ENCODE peak calls at places on chromosomes 7 and 10, in six cellular contexts. L is fibroblast of lung, G is neural progenitor cell, H is GM23248, R is mammary epithelial cell, C is PC-9. N is an unnamed sample.

GRCh38 chr10:30207485-30208052 is 141.5 kb downstream of the MTPAP start:
- DNase-seq in L (peak), G (no peak), H (no peak), R (peak), C (peak), N (peak)

GRCh38 chr7:82429408-82429807 is 14.2 kb downstream of the CACNA2D1 start:
- DNase-seq in L (peak), G (no peak), H (no peak), R (no peak), C (no peak), N (no peak)

GRCh38 chr10:133248334-133248715 is 10.7 kb downstream of the VENTX start:
- DNase-seq in L (no peak), G (no peak), H (no peak), R (no peak), C (no peak), N (no peak)

GRCh38 chr10:60942604-60943269 is 1.2 kb downstream of the RHOBTB1 start:
- DNase-seq in L (peak), G (no peak), H (peak), R (no peak), C (no peak), N (peak)

GRCh38 chr7:129975309-129975708 is 22.5 kb upstream of the UBE2H start:
- DNase-seq in L (no peak), G (no peak), H (no peak), R (no peak), C (peak), N (no peak)

GRCh38 chr7:102304668-102305067 is 18.0 kb downstream of the SH2B2 start:
- DNase-seq in L (no peak), G (no peak), H (no peak), R (no peak), C (no peak), N (no peak)

GRCh38 chr10:116892873-116893685 is 43.8 kb downstream of the ENO4 start:
- DNase-seq in L (peak), G (peak), H (no peak), R (no peak), C (no peak), N (peak)

GRCh38 chr7:99843808-99844207 is 16.0 kb downstream of the CYP3A43 start:
- DNase-seq in L (peak), G (no peak), H (peak), R (no peak), C (no peak), N (no peak)

GRCh38 chr7:80630611-80631010 is 7.8 kb upstream of the CD36 start:
- DNase-seq in L (peak), G (no peak), H (no peak), R (peak), C (no peak), N (no peak)

GRCh38 chr10:121525276-121526039 is 72.8 kb downstream of the FGFR2 start:
- DNase-seq in L (peak), G (no peak), H (no peak), R (no peak), C (no peak), N (no peak)

GRCh38 chr7:1607001-1607400 is 37.2 kb upstream of the PSMG3 start:
- DNase-seq in L (no peak), G (no peak), H (no peak), R (no peak), C (no peak), N (no peak)

GRCh38 chr7:44075296-44076075 is 6.8 kb downstream of the POLM start:
- DNase-seq in L (no peak), G (no peak), H (no peak), R (no peak), C (peak), N (peak)

GRCh38 chr7:131381069-131381838 is 53.6 kb downstream of the MKLN1 start:
- DNase-seq in L (peak), G (no peak), H (peak), R (peak), C (no peak), N (no peak)

GRCh38 chr7:151271699-151272355 is 23.3 kb upstream of the SMARCD3 start:
- DNase-seq in L (no peak), G (no peak), H (peak), R (no peak), C (peak), N (no peak)

GRCh38 chr10:4812952-4813351 is 13.1 kb upstream of the AKR1E2 start:
- DNase-seq in L (peak), G (no peak), H (peak), R (peak), C (peak), N (peak)

GRCh38 chr7:140698477-140698876 is 2.0 kb downstream of the NDUFB2 start:
- DNase-seq in L (no peak), G (no peak), H (no peak), R (no peak), C (no peak), N (no peak)

DNA sequence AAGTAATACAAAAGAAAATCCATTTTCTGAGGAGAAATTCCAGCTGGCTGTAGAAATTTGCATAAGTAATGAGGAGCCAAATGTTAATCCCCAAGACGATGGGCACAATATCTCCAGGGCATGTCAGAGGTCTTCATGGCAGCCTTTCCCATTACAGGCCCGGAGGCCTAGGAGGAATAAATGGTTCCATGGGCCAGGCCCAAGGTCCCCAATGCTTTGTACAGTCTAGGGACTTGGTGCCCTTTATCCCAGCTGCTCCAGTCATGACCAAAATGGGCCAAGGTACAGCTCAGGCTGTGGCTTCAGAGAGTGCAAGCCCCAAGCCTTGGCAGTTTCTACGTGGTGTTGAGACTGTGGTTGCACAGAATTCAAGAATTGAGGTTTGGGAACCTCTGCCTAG is 182.5 kb downstream of the GPR158 start:
- DNase-seq in L (no peak), G (no peak), H (no peak), R (no peak), C (no peak), N (no peak)
- H3K4me3 ChIP-seq in L (no peak), G (no peak), H (no peak), R (no peak), C (no peak), N (no peak)

GRCh38 chr7:113281223-113281622 is 162.9 kb upstream of the SMIM30 start:
- DNase-seq in L (no peak), G (no peak), H (no peak), R (no peak), C (no peak), N (no peak)
- H2AFZ ChIP-seq in L (no peak), G (no peak), H (no peak), R (no peak), C (no peak), N (no peak)

GRCh38 chr10:27748586-27748985 is 3.0 kb upstream of the MKX start:
- DNase-seq in L (no peak), G (no peak), H (no peak), R (no peak), C (no peak), N (no peak)
- TF ChIP-seq EZH2 in L (no peak), G (no peak), H (no peak), R (no peak), C (no peak), N (no peak)

GRCh38 chr7:124649397-124650029 is 116.1 kb downstream of the GPR37 start:
- DNase-seq in L (no peak), G (no peak), H (no peak), R (no peak), C (no peak), N (no peak)
- H3K4me3 ChIP-seq in L (peak), G (no peak), H (no peak), R (no peak), C (peak), N (no peak)

GRCh38 chr7:116150588-116150987 is 59.8 kb upstream of the TES start:
- DNase-seq in L (no peak), G (no peak), H (peak), R (no peak), C (no peak), N (peak)

GRCh38 chr7:116148108-116148507 is 62.2 kb upstream of the TES start:
- DNase-seq in L (no peak), G (no peak), H (no peak), R (no peak), C (no peak), N (no peak)

GRCh38 chr7:116142374-116142773 is 68.0 kb upstream of the TES start:
- DNase-seq in L (no peak), G (no peak), H (no peak), R (no peak), C (no peak), N (no peak)

GRCh38 chr7:116142850-116143249 is 67.5 kb upstream of the TES start:
- DNase-seq in L (no peak), G (no peak), H (no peak), R (no peak), C (no peak), N (no peak)

GRCh38 chr7:116145245-116145852 is 65.0 kb upstream of the TES start:
- DNase-seq in L (no peak), G (no peak), H (no peak), R (no peak), C (no peak), N (no peak)
- H2AFZ ChIP-seq in L (no peak), G (no peak), H (no peak), R (no peak), C (no peak), N (no peak)

N was measured in PC-3.